ENCODE peak calls at places on chromosomes 7 and 10, in eight cellular contexts. L, T, V, K, Y, A, R and Z are unnamed samples. For H3K4me1, the result is how much of the 10 kb centered on the place peaks cover.

GRCh38 chr7:50405246-50405645 is 44.9 kb downstream of the FIGNL1 start:
- DNase-seq in A (no peak), Y (no peak), L (no peak), R (no peak), K (no peak), T (no peak), V (no peak), Z (no peak)

GRCh38 chr7:86833360-86833759 is 189.7 kb downstream of the GRM3 start:
- DNase-seq in T (no peak), K (no peak), L (no peak), Y (no peak), R (no peak), A (no peak), V (no peak), Z (no peak)

GRCh38 chr10:70954373-70954772 is 66.0 kb upstream of the PCBD1 start:
- DNase-seq in L (no peak), Y (no peak), A (no peak), V (no peak), T (no peak), K (no peak), R (no peak), Z (no peak)

GRCh38 chr10:111756541-111757061 is 427.0 kb downstream of the GPAM start:
- DNase-seq in K (no peak), Y (no peak), A (peak), V (peak), L (peak), T (peak), R (no peak), Z (no peak)

GRCh38 chr7:64876792-64877713 is 26.0 kb upstream of the ZNF273 start:
- DNase-seq in T (peak), V (peak), K (peak), A (peak), R (no peak), L (no peak), Y (peak), Z (peak)

GRCh38 chr7:158602041-158602440 is 14.4 kb upstream of the PTPRN2 start:
- DNase-seq in K (no peak), A (no peak), T (no peak), L (no peak), R (no peak), V (no peak), Y (no peak), Z (no peak)

GRCh38 chr7:99137418-99138180 is 6.3 kb downstream of the SMURF1 start:
- DNase-seq in L (no peak), Y (no peak), K (no peak), V (peak), A (no peak), T (peak), R (peak), Z (no peak)

GRCh38 chr7:12923971-12924370 is 236.5 kb downstream of the ARL4A start:
- DNase-seq in K (no peak), L (no peak), Y (no peak), R (peak), T (no peak), A (no peak), V (no peak), Z (no peak)

GRCh38 chr7:140048138-140048537 is 14.6 kb downstream of the PARP12 start:
- DNase-seq in L (no peak), V (no peak), Y (no peak), K (no peak), A (no peak), T (no peak), R (no peak), Z (no peak)

GRCh38 chr7:43868681-43869017 is 668 bp downstream of the MRPS24 start:
- DNase-seq in R (no peak), A (no peak), Y (no peak), L (no peak), V (no peak), K (no peak), T (no peak), Z (no peak)

GRCh38 chr10:122424059-122424458 is 30.4 kb upstream of the ARMS2 start:
- DNase-seq in A (no peak), L (no peak), T (no peak), V (no peak), K (no peak), Y (no peak), R (no peak), Z (no peak)

GRCh38 chr7:97671571-97671970 is 60.3 kb upstream of the TAC1 start:
- DNase-seq in K (no peak), R (no peak), T (no peak), V (no peak), A (no peak), Y (no peak), L (no peak), Z (no peak)

GRCh38 chr10:131946321-131946751 is 35.4 kb downstream of the BNIP3 start:
- DNase-seq in T (peak), V (peak), K (no peak), L (no peak), Y (no peak), A (no peak), R (peak), Z (no peak)

GRCh38 chr7:44454348-44454747 is 36.1 kb downstream of the NUDCD3 start:
- DNase-seq in T (no peak), K (peak), Y (no peak), L (no peak), A (no peak), V (no peak), R (no peak), Z (no peak)

GRCh38 chr7:149856583-149856982 is 17.2 kb upstream of the ATP6V0E2 start:
- DNase-seq in A (peak), T (no peak), V (no peak), L (no peak), R (no peak), Y (no peak), K (no peak), Z (peak)

DNA sequence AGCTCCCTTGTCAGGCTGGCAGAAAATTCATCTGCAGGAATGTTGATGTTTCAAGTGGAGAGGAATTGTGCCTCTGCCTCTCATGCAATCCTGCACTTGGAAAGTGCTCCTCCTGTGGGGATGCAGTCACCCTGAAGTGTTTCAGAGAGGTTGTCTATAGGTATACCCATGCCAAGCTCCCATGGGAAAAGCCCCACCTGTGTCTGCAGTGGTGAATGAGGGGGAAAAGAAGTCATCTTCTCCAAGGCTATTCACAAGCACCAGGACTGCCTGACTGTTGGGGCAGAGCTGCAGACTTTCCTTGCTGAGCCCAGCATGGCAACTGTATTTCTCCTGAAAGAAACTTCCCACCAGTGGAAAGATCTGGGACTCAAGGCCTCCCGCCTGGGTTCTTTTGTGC is 35.5 kb downstream of the GPR22 start:
- DNase-seq in Y (no peak), T (no peak), A (no peak), V (no peak), R (no peak), K (no peak), L (no peak), Z (no peak)
- H3K4me3 ChIP-seq in Y (no peak), T (no peak), A (no peak), V (no peak), R (no peak), K (no peak), L (no peak), Z (no peak)

GRCh38 chr7:30251708-30252329 is 32.6 kb upstream of the ZNRF2 start:
- DNase-seq in Y (no peak), R (no peak), A (no peak), T (no peak), L (no peak), K (no peak), V (no peak), Z (no peak)
- H3K4me1 ChIP-seq in Y (under half), R (under half), A (under half), T (under half), L (under half), K (under half), V (under half), Z (under half)

GRCh38 chr7:70940597-70940996 is 191.3 kb upstream of the GALNT17 start:
- DNase-seq in Y (no peak), L (no peak), K (no peak), V (peak), A (no peak), T (no peak), R (no peak), Z (no peak)
- TF ChIP-seq CTCF in Y (no peak), L (no peak), K (no peak), V (no peak), A (no peak), T (no peak), R (no peak), Z (no peak)

GRCh38 chr7:154996756-154997155 is 6.2 kb downstream of the PAXIP1 start:
- DNase-seq in Y (no peak), V (peak), A (no peak), T (no peak), L (no peak), R (no peak), K (no peak), Z (no peak)
- H3K4me3 ChIP-seq in Y (no peak), V (peak), A (no peak), T (no peak), L (no peak), R (no peak), K (no peak), Z (no peak)

GRCh38 chr7:105001652-105002184 is 12.3 kb upstream of the KMT2E start:
- DNase-seq in V (no peak), A (no peak), Y (no peak), T (no peak), K (no peak), R (no peak), L (no peak), Z (no peak)
- H3K4me1 ChIP-seq in V (under half), A (under half), Y (half or more), T (under half), K (half or more), R (under half), L (under half), Z (half or more)

DNA sequence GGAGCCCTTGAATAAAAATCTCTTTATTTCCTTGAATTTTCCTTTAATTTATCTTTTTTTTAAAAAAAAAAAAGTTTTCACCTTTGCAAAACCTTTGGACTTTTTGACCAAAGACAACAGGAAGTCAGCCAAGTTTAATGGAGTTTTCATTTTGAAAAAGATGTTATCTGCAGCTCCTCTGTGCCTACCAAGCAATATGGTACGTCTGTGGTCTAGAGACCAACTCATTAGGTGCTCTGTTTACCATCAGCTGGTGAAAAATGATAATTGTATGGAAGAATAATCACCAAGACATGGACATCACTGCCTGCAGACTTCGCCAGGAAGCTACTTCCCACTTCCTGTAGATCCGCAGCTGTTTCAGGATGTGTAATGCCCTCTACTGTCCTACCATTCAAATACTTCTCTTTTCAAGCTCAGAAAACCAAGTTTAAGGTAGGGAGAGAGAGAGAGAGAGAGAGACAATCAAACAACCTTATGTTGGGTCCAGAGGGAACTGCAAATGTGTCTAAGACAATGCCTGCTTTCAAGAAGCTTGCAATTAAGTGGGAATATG is 18.7 kb downstream of the PLXNA4 start:
- DNase-seq in K (no peak), T (peak), A (no peak), R (no peak), L (no peak), Y (no peak), V (no peak), Z (no peak)
- TF ChIP-seq CTCF in K (no peak), T (peak), A (no peak), R (no peak), L (peak), Y (no peak), V (peak), Z (no peak)

GRCh38 chr10:89642193-89642592 is 2.8 kb downstream of the PANK1 start:
- DNase-seq in R (no peak), V (no peak), K (no peak), A (no peak), T (no peak), Y (no peak), L (no peak), Z (no peak)
- H3K4me3 ChIP-seq in R (no peak), V (peak), K (no peak), A (no peak), T (peak), Y (no peak), L (no peak), Z (no peak)

GRCh38 chr10:74012480-74012879 is 14.6 kb downstream of the VCL start:
- DNase-seq in R (no peak), Y (no peak), A (no peak), V (no peak), L (peak), K (no peak), T (no peak), Z (no peak)

GRCh38 chr10:74013004-74013403 is 15.1 kb downstream of the VCL start:
- DNase-seq in K (no peak), V (no peak), L (no peak), T (no peak), R (no peak), Y (no peak), A (no peak), Z (no peak)

GRCh38 chr10:74008212-74008731 is 10.4 kb downstream of the VCL start:
- DNase-seq in R (peak), K (no peak), V (no peak), Y (no peak), A (no peak), L (peak), T (peak), Z (no peak)

GRCh38 chr10:74011762-74012161 is 13.8 kb downstream of the VCL start:
- DNase-seq in V (no peak), T (peak), K (no peak), A (no peak), L (no peak), R (peak), Y (no peak), Z (no peak)

GRCh38 chr10:74011016-74011415 is 13.1 kb downstream of the VCL start:
- DNase-seq in L (no peak), V (no peak), T (no peak), R (no peak), K (no peak), A (no peak), Y (no peak), Z (no peak)
- H3K4me1 ChIP-seq in L (half or more), V (under half), T (half or more), R (under half), K (under half), A (under half), Y (under half), Z (under half)